ENCODE peak calls at places on chromosomes 7 and 10, in five cellular contexts. N is mammary epithelial cell, K is ELR, Q is hippocampal formation, Z is kidney glomerular epithelial cell. R is an unnamed sample.

GRCh38 chr10:131638049-131638448 is 262.8 kb upstream of the PPP2R2D start:
- DNase-seq in Z (no peak), K (no peak), Q (no peak), N (no peak), R (no peak)

GRCh38 chr7:4470246-4470645 is 211.8 kb upstream of the FOXK1 start:
- DNase-seq in Z (no peak), Q (no peak), N (no peak), K (no peak), R (no peak)

GRCh38 chr10:35487336-35488034 is 117.7 kb upstream of the GJD4 start:
- DNase-seq in Q (no peak), Z (no peak), K (no peak), N (no peak), R (no peak)

GRCh38 chr7:87316846-87317545 is 28.5 kb upstream of the CROT start:
- DNase-seq in N (peak; percentile 88), Q (no peak), K (peak; percentile 92), Z (no peak), R (peak; percentile 90)

GRCh38 chr7:101733713-101734475 is 83.5 kb upstream of the CUX1 start:
- DNase-seq in Q (no peak), Z (peak; percentile 43), N (no peak), K (peak; percentile 26), R (peak; percentile 89)

GRCh38 chr7:45026013-45026412 is 26.0 kb downstream of the CCM2 start:
- DNase-seq in K (no peak), Q (no peak), Z (no peak), N (no peak), R (no peak)

GRCh38 chr10:34405611-34406462 is 409.3 kb downstream of the PARD3 start:
- DNase-seq in K (peak; percentile 72), Q (no peak), N (peak; percentile 63), Z (peak; percentile 26), R (no peak)

GRCh38 chr10:107814865-107815487 is 650.5 kb upstream of the SORCS1 start:
- DNase-seq in Z (peak; percentile 75), Q (peak; percentile 38), N (peak; percentile 63), K (peak; percentile 75), R (peak; percentile 51)

GRCh38 chr7:69373171-69374035 is 224.9 kb upstream of the AUTS2 start:
- DNase-seq in N (no peak), K (no peak), Z (no peak), Q (no peak), R (peak; percentile 12)

GRCh38 chr7:30029696-30030095 is 1.5 kb downstream of the PLEKHA8 start:
- DNase-seq in Z (peak; percentile 43), K (peak; percentile 15), N (peak; percentile 16), Q (no peak), R (no peak)

GRCh38 chr7:64181586-64181985 is 25.4 kb upstream of the ZNF735 start:
- DNase-seq in N (no peak), Z (no peak), Q (no peak), K (no peak), R (no peak)

GRCh38 chr10:78549536-78549935 is 515.9 kb downstream of the RPS24 start:
- DNase-seq in K (no peak), N (no peak), Q (no peak), Z (no peak), R (no peak)